ENCODE peak calls at places on chromosomes 16 and 17, in seven cellular contexts. X is prostate gland, L is IMR-90, H is esophagus squamous epithelium, O is right lobe of liver, F is GM12891, R is erythroblast. M is an unnamed sample.

GRCh38 chr16:85508388-85508787 is 104.7 kb upstream of the GSE1 start:
- DNase-seq in X (no peak), L (no peak), H (no peak), O (no peak), F (no peak), R (no peak), M (no peak)

GRCh38 chr17:5942687-5943086 is 127.5 kb upstream of the WSCD1 start:
- DNase-seq in X (no peak), L (no peak), H (no peak), O (no peak), F (no peak), R (peak; percentile 22), M (no peak)

GRCh38 chr16:81181013-81181720 is 57.3 kb upstream of the BCO1 start:
- DNase-seq in X (peak; percentile 58), L (peak; percentile 97), H (peak; percentile 12), O (no peak), F (no peak), R (no peak), M (peak; percentile 75)

GRCh38 chr16:85735225-85735722 is 15.6 kb downstream of the C16orf74 start:
- DNase-seq in X (no peak), L (no peak), H (no peak), O (no peak), F (peak; percentile 66), R (no peak), M (no peak)

GRCh38 chr17:77424585-77425344 is 284.0 kb downstream of the SEC14L1 start:
- DNase-seq in X (no peak), L (peak; percentile 96), H (no peak), O (peak; percentile 83), F (no peak), R (no peak), M (peak; percentile 58)

GRCh38 chr17:81635973-81636504 is 873 bp downstream of the NPLOC4 start:
- DNase-seq in X (no peak), L (peak; percentile 60), H (no peak), O (no peak), F (no peak), R (peak; percentile 75), M (peak; percentile 80)

GRCh38 chr17:8001976-8002645 is at the start of gene GUCY2D:
- DNase-seq in X (no peak), L (no peak), H (no peak), O (peak; percentile 45), F (no peak), R (no peak), M (no peak)

GRCh38 chr16:87249425-87249824 is 67.8 kb downstream of the C16orf95 start:
- DNase-seq in X (no peak), L (no peak), H (no peak), O (no peak), F (no peak), R (no peak), M (no peak)

GRCh38 chr16:8634991-8635736 is 13.7 kb downstream of the METTL22 start:
- DNase-seq in X (no peak), L (peak; percentile 28), H (no peak), O (no peak), F (no peak), R (peak; percentile 49), M (no peak)

GRCh38 chr16:74019608-74020007 is 277.0 kb upstream of the PSMD7 start:
- DNase-seq in X (no peak), L (no peak), H (no peak), O (no peak), F (no peak), R (no peak), M (no peak)

GRCh38 chr16:3444032-3444388 is 530 bp downstream of the NAA60 start:
- DNase-seq in X (no peak), L (peak; percentile 80), H (no peak), O (no peak), F (no peak), R (peak; percentile 63), M (no peak)
- TF ChIP-seq POLR2A in X (no peak), L (peak; percentile 48), H (no peak), O (peak; percentile 41), F (peak; percentile 80), R (peak; percentile 58), M (peak; percentile 20)

GRCh38 chr16:69313469-69313868 is 2.3 kb downstream of the VPS4A start:
- DNase-seq in X (no peak), L (no peak), H (no peak), O (peak; percentile 7), F (no peak), R (no peak), M (no peak)

GRCh38 chr16:69311533-69312388 is 611 bp downstream of the VPS4A start:
- DNase-seq in X (no peak), L (no peak), H (no peak), O (peak; percentile 72), F (peak; percentile 57), R (peak; percentile 79), M (peak; percentile 50)

GRCh38 chr16:69310479-69311114 is 553 bp upstream of the VPS4A start:
- DNase-seq in X (no peak), L (no peak), H (no peak), O (peak; percentile 48), F (no peak), R (peak; percentile 33), M (no peak)

GRCh38 chr16:69309316-69309715 is 1.8 kb upstream of the VPS4A start:
- DNase-seq in X (no peak), L (no peak), H (no peak), O (peak; percentile 46), F (no peak), R (no peak), M (no peak)

GRCh38 chr16:69311115-69311532 is at the start of gene VPS4A:
- DNase-seq in X (peak; percentile 95), L (peak; percentile 94), H (peak; percentile 76), O (peak; percentile 97), F (peak; percentile 97), R (peak; percentile 99), M (peak; percentile 95)
- TF ChIP-seq POLR2A in X (peak; percentile 50), L (peak; percentile 70), H (peak; percentile 79), O (peak; percentile 86), F (no peak), R (peak; percentile 77), M (peak; percentile 80)

GRCh38 chr17:44385287-44386181 is 3.9 kb downstream of the ITGA2B start:
- DNase-seq in X (peak; percentile 82), L (peak; percentile 55), H (no peak), O (peak; percentile 80), F (peak; percentile 92), R (peak; percentile 93), M (peak; percentile 89)
- TF ChIP-seq POLR2A in X (peak; percentile 78), L (no peak), H (peak; percentile 37), O (no peak), F (no peak), R (peak; percentile 75), M (no peak)

GRCh38 chr17:75270966-75271232 is at the start of gene MIF4GD:
- DNase-seq in X (no peak), L (peak; percentile 54), H (no peak), O (no peak), F (no peak), R (no peak), M (no peak)

GRCh38 chr17:75268931-75269330 is 2.1 kb downstream of the MIF4GD start:
- DNase-seq in X (no peak), L (no peak), H (no peak), O (no peak), F (no peak), R (no peak), M (no peak)

GRCh38 chr17:75271955-75272847 is 1.2 kb upstream of the MIF4GD start:
- DNase-seq in X (peak; percentile 17), L (peak; percentile 65), H (no peak), O (no peak), F (no peak), R (no peak), M (no peak)

GRCh38 chr17:75271233-75271954 is 363 bp upstream of the MIF4GD start:
- DNase-seq in X (peak; percentile 71), L (no peak), H (no peak), O (peak; percentile 83), F (peak; percentile 95), R (peak; percentile 94), M (peak; percentile 93)

DNA sequence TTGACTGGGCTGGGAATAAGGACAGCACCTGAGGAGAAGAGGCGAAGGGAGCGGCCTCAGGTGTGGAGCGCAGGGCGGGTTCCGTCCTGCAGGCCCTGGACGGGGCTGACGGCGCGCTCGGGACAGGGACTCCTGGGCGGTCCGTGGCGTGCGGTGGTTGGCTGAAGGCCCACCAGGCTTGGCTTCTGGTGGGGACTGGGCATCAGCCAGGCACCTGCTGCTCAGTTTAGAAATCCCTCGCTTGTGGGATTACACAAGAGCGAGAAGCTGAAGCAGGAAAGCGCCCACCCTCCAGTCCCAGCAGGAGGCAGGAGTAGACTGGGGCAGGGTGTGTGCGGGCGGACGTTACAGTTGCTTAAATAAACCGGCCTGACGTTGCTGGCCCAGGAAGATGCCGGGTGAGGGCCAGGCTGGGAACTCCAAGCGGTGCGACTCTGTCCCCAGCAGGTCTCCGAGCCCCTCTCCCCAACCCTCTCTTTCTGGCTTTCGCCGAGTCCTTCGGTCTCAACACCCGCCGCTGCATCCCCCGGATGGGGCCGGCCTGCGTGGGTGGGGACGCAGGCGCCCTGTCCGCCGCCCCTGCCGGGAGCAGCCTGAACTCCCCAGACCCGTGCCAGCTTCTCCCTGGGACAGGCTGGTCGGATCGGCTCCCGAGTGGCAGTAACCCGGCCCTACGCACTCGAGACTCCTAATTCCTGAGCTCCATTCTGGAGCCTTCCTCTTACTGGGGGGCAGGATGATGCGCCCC is 639 bp downstream of the MIF4GD start:
- DNase-seq in X (peak; percentile 60), L (peak; percentile 76), H (no peak), O (peak; percentile 73), F (peak; percentile 63), R (peak; percentile 86), M (peak; percentile 78)
- TF ChIP-seq POLR2A in X (no peak), L (peak; percentile 79), H (peak; percentile 30), O (no peak), F (peak; percentile 69), R (no peak), M (peak; percentile 41)

DNA sequence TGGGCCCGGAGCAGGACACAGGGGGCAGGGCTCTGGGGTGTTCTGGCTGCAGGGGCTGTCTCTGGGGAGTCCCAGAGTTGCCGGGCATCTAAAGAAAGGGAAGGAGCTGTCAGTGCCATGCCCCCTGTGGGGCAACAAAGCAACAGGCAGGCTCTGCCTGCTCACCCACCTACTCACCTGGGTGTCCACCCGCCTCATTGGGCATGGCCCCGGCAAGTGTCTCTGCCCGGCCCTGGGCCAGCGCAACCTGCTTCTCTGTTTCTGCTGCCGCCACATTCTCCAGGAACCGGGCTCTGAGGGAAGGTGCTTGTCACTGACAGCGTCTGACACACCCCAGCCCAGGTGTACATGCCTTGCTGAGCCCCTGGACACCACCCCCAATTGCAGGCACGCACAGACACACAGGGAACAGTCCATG is 7.3 kb downstream of the TMEM208 start:
- DNase-seq in X (no peak), L (no peak), H (no peak), O (no peak), F (no peak), R (no peak), M (no peak)
- TF ChIP-seq POLR2A in X (no peak), L (no peak), H (no peak), O (no peak), F (no peak), R (no peak), M (no peak)

GRCh38 chr17:29615492-29616299 is 7.0 kb downstream of the CORO6 start:
- DNase-seq in X (peak; percentile 82), L (peak; percentile 55), H (no peak), O (peak; percentile 85), F (peak; percentile 90), R (peak; percentile 91), M (no peak)
- TF ChIP-seq POLR2A in X (peak; percentile 63), L (no peak), H (peak; percentile 69), O (peak; percentile 39), F (no peak), R (no peak), M (no peak)